ENCODE peak calls at places on chromosome 15, in six cellular contexts. P is HCT116, M is A549, S is GM12878, G is K562, R is HepG2. N is an unnamed sample.

GRCh38 chr15:78616506-78616905 is 4.3 kb downstream of the CHRNA3 start:
- DNase-seq in P (no peak), M (no peak), S (no peak), G (no peak), R (no peak), N (no peak)

GRCh38 chr15:91915576-91915975 is 62.1 kb downstream of the SLCO3A1 start:
- DNase-seq in P (no peak), M (no peak), S (no peak), G (no peak), R (no peak), N (no peak)

GRCh38 chr15:49915822-49916221 is 203.2 kb downstream of the ATP8B4 start:
- DNase-seq in P (no peak), M (no peak), S (no peak), G (no peak), R (no peak), N (no peak)

GRCh38 chr15:71747128-71748083 is 62.9 kb upstream of the NR2E3 start:
- DNase-seq in P (peak; percentile 90), M (peak; percentile 98), S (no peak), G (no peak), R (peak; percentile 87), N (peak; percentile 95)

GRCh38 chr15:78768096-78768495 is 43.2 kb downstream of the ADAMTS7 start:
- DNase-seq in P (no peak), M (no peak), S (no peak), G (no peak), R (no peak), N (no peak)

GRCh38 chr15:28260317-28260716 is 61.7 kb downstream of the HERC2 start:
- DNase-seq in P (no peak), M (no peak), S (no peak), G (no peak), R (no peak), N (no peak)

GRCh38 chr15:73956276-73957086 is 30.2 kb downstream of the LOXL1 start:
- DNase-seq in P (peak; percentile 79), M (no peak), S (no peak), G (no peak), R (no peak), N (peak; percentile 77)

GRCh38 chr15:64288999-64289398 is 67.0 kb downstream of the CSNK1G1 start:
- DNase-seq in P (no peak), M (no peak), S (no peak), G (no peak), R (no peak), N (no peak)

GRCh38 chr15:68450192-68450591 is 18.2 kb upstream of the ITGA11 start:
- DNase-seq in P (no peak), M (no peak), S (no peak), G (no peak), R (no peak), N (no peak)

GRCh38 chr15:83514584-83514983 is 67.4 kb downstream of the SH3GL3 start:
- DNase-seq in P (no peak), M (no peak), S (no peak), G (no peak), R (no peak), N (no peak)

GRCh38 chr15:99239545-99240198 is 9.7 kb downstream of the TTC23 start:
- DNase-seq in P (no peak), M (no peak), S (peak; percentile 49), G (no peak), R (no peak), N (no peak)

DNA sequence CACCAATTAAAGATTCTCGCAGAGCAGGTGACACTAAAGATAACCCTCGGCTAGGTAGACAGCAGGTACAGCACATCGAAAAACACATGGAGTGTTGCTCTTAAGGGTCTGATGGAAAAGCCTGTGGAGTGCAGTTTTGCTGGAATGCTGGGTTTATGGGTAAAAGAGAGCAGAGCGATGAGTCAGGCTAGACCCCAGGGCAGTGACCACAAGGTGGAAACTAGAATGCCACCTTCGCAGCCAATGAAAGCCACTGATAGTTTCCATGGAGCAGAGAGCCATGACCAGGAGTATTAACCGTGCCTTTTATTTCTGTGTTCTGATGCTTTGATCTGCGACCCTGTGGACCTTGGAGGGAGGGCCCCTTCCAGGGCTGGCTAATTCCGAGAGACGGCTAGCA is 149.8 kb downstream of the GABRB3 start:
- DNase-seq in P (no peak), M (no peak), S (no peak), G (no peak), R (no peak), N (no peak)
- H3K9me3 ChIP-seq in P (peaks cover 34% of the 10 kb centered on the region), M (peaks cover 13% of the 10 kb centered on the region), S (no peaks in the 10 kb centered on the region), G (no peaks in the 10 kb centered on the region), R (peaks cover 83% of the 10 kb centered on the region), N (no peaks in the 10 kb centered on the region)

DNA sequence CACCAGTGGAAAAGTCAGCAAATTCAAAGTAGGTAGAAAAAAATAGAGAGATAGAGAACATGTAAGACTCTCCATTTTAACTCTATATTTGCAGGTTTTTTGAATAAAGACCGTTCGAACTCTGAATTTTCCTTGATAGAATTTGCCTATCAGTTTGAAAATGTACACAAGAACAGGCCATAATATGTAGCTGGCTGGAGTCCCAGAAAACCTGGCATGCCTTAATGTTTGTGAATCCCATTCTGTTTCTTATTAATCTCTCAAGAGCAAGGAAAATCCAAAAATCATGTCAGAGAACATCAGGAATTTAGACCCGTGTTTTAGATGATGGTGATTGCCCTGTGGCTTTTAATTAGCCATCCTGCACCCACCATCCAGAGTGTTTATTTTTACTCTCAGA is 7.2 kb upstream of the CFAP161 start:
- DNase-seq in P (no peak), M (no peak), S (no peak), G (no peak), R (no peak), N (no peak)
- TF ChIP-seq REST in P (no peak), M (no peak), S (no peak), G (no peak), R (no peak), N (no peak)

DNA sequence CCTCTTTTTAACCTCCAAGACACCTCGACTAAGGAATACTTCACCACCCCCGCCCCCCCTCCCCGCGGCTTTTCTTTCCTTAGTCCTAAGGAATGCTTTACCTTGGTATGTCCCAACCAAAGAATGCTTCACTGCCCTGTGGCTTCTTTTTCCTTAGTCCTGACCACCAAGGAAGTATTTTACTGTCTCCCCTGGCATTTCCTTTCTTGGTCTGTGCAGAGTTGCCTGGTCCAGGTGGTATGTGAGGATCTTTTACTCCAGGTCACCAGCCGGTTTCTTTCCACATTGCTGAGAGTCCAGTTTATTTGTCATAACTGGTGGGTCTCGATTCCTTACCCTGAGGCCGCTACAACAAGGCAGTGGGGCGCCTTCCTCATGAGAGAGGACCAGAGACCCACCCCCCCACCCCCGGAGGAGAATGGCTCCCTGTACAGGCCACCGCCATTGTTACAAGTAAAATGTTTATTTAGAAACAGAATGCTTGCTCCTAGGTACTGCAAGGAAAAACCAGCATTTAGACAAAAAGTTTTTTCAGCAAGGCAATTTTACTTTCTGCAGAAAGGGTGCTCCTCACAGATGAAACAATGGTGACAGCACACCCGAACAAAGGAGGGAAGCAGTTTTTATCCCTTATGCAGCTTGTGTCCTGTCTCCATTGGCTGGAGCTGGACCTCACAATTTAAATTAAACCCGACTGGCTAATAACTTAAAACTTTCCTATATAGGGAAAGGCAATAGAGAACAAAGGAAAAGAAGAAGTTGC is 23.1 kb upstream of the MTHFS start:
- DNase-seq in P (no peak), M (no peak), S (no peak), G (no peak), R (no peak), N (no peak)
- H3K9me3 ChIP-seq in P (peaks cover 38% of the 10 kb centered on the region), M (peaks cover 69% of the 10 kb centered on the region), S (peaks cover 43% of the 10 kb centered on the region), G (peaks cover 51% of the 10 kb centered on the region), R (peaks cover 35% of the 10 kb centered on the region), N (peaks cover 61% of the 10 kb centered on the region)

GRCh38 chr15:48865387-48866079 is 12.4 kb upstream of the EID1 start:
- DNase-seq in P (no peak), M (no peak), S (no peak), G (no peak), R (no peak), N (no peak)
- TF ChIP-seq REST in P (no peak), M (no peak), S (no peak), G (no peak), R (no peak), N (no peak)

DNA sequence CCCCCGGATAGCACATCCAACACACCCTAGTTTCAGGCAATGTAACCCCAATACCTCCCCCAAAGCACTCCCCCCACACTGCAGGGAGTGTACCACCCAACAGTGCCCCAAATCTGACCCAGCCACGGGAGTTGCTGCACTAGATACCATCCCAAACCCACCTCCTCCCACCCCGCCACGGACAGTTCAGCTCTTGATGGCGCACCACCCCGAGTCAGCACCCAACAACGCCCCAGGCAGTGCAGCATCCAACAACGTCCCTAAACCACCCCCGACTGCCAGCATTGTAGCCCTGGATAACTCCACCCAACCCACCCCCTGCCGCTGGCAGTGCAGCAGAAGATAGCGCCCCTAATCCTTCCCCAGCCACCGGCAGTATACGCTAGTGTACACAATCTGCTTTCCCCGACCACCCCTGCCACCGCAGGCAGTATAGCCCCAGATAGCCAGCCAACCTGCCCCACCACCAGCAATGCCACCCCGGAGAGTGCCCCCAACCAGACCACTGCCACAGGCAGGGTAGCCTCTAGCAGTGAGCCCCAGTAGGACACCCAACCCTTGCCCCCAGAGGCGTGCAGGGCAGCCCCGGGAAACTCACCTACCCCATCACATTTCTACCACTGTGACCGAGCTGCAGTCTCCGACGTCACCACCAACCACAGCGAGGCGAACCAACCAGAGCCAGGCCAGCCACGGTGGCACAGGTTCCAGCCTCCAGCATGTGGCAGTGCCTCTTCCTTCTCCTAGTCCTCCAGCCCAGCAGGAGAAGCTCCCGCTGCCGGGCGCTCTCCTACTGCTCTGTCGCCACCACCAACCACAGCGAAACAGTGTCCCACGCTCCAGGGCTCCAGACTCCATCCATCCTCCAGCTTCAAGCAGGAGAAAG is 178.1 kb downstream of the POTEB3 start:
- DNase-seq in P (no peak), M (no peak), S (no peak), G (peak; percentile 17), R (no peak), N (no peak)
- H3K9me3 ChIP-seq in P (peaks cover 13% of the 10 kb centered on the region), M (peaks cover 30% of the 10 kb centered on the region), S (no peaks in the 10 kb centered on the region), G (no peaks in the 10 kb centered on the region), R (no peaks in the 10 kb centered on the region), N (no peaks in the 10 kb centered on the region)

GRCh38 chr15:31858026-31858425 is 172.3 kb upstream of the CHRNA7 start:
- DNase-seq in P (no peak), M (no peak), S (no peak), G (no peak), R (no peak), N (no peak)

GRCh38 chr15:31856581-31856980 is 173.7 kb upstream of the CHRNA7 start:
- DNase-seq in P (no peak), M (no peak), S (no peak), G (no peak), R (no peak), N (no peak)

GRCh38 chr15:31853370-31853769 is 176.9 kb upstream of the CHRNA7 start:
- DNase-seq in P (no peak), M (no peak), S (no peak), G (no peak), R (no peak), N (no peak)

GRCh38 chr15:31852933-31853332 is 177.4 kb upstream of the CHRNA7 start:
- DNase-seq in P (no peak), M (no peak), S (no peak), G (no peak), R (no peak), N (no peak)

DNA sequence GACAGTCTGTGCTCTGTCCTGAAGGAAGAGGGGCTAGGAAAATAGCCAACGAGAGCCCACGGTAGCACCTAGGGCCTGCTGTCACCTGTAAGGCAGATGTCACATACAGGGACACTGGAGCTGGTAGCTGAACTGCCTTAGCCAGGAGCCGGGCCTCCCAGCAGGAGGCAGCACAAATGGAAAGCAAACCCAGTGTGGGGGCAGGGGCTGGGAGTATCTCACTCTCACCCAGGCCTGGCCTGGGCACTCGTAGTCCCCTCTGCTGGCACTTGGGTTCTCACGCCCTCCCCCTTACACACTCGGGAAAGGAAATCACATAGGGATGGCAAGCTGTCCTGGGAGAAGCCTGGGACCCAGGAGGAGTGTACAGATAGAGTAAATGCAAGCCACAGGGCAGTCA is 173.1 kb upstream of the CHRNA7 start:
- DNase-seq in P (no peak), M (no peak), S (no peak), G (no peak), R (no peak), N (no peak)
- TF ChIP-seq REST in P (no peak), M (no peak), S (no peak), G (no peak), R (no peak), N (no peak)